ENCODE peak calls at places on chromosomes 11 and 22, in four cellular contexts. O is HCT116, Y is HepG2, A is Panc1. V is an unnamed sample.

GRCh38 chr22:36536717-36537116 is 7.8 kb upstream of the EIF3D start:
- DNase-seq in A (no peak), Y (no peak), O (no peak), V (no peak)

GRCh38 chr11:119195680-119196079 is 10.4 kb downstream of the NHERF4 start:
- DNase-seq in Y (peak), O (peak), A (no peak), V (peak)

GRCh38 chr22:39690901-39691620 is 120.5 kb downstream of the CACNA1I start:
- DNase-seq in O (no peak), A (no peak), Y (no peak), V (peak)

GRCh38 chr11:77617892-77618291 is 19.7 kb downstream of the CLNS1A start:
- DNase-seq in O (no peak), A (no peak), Y (no peak), V (no peak)

GRCh38 chr11:17859552-17859951 is 125.0 kb downstream of the KCNC1 start:
- DNase-seq in O (no peak), A (no peak), Y (no peak), V (no peak)

GRCh38 chr22:26432619-26433311 is 3.7 kb downstream of the ASPHD2 start:
- DNase-seq in O (no peak), Y (no peak), A (no peak), V (no peak)

GRCh38 chr11:66509131-66509561 is 1.3 kb upstream of the BBS1 start:
- DNase-seq in O (no peak), Y (peak), A (no peak), V (no peak)

GRCh38 chr22:24833881-24834495 is 28.0 kb downstream of the SGSM1 start:
- DNase-seq in Y (no peak), A (no peak), O (no peak), V (no peak)

GRCh38 chr11:28606930-28607329 is 498.7 kb downstream of the METTL15 start:
- DNase-seq in Y (no peak), A (no peak), O (no peak), V (no peak)

GRCh38 chr11:128473631-128474030 is 113.7 kb downstream of the ETS1 start:
- DNase-seq in Y (no peak), A (no peak), O (no peak), V (no peak)

GRCh38 chr11:128474036-128474874 is 113.1 kb downstream of the ETS1 start:
- DNase-seq in A (no peak), Y (no peak), O (no peak), V (no peak)

GRCh38 chr11:128471138-128471661 is 116.2 kb downstream of the ETS1 start:
- DNase-seq in A (no peak), O (no peak), Y (no peak), V (no peak)

GRCh38 chr11:128470081-128470480 is 117.3 kb downstream of the ETS1 start:
- DNase-seq in O (no peak), Y (no peak), A (no peak), V (no peak)

GRCh38 chr11:128472128-128473110 is 114.9 kb downstream of the ETS1 start:
- DNase-seq in Y (peak), A (no peak), O (no peak), V (no peak)
- TF ChIP-seq TCF7L2 in Y (no peak), A (no peak), O (no peak), V (no peak)

GRCh38 chr22:29901354-29901753 is 18.4 kb downstream of the MTMR3 start:
- DNase-seq in Y (no peak), A (no peak), O (no peak), V (no peak)
- TF ChIP-seq TCF7L2 in Y (no peak), A (no peak), O (no peak), V (no peak)

GRCh38 chr22:42754658-42755057 is 34.0 kb upstream of the A4GALT start:
- DNase-seq in O (no peak), A (no peak), Y (peak), V (peak)

GRCh38 chr22:42752230-42752746 is 31.6 kb upstream of the A4GALT start:
- DNase-seq in A (no peak), O (no peak), Y (no peak), V (no peak)

GRCh38 chr22:42747701-42748513 is 27.2 kb upstream of the A4GALT start:
- DNase-seq in A (no peak), O (no peak), Y (peak), V (no peak)

GRCh38 chr22:42757475-42757874 is 36.8 kb upstream of the A4GALT start:
- DNase-seq in Y (no peak), A (no peak), O (no peak), V (no peak)

GRCh38 chr22:42752912-42753311 is 32.2 kb upstream of the A4GALT start:
- DNase-seq in A (no peak), Y (no peak), O (no peak), V (no peak)
- TF ChIP-seq TCF7L2 in A (no peak), Y (no peak), O (no peak), V (no peak)

DNA sequence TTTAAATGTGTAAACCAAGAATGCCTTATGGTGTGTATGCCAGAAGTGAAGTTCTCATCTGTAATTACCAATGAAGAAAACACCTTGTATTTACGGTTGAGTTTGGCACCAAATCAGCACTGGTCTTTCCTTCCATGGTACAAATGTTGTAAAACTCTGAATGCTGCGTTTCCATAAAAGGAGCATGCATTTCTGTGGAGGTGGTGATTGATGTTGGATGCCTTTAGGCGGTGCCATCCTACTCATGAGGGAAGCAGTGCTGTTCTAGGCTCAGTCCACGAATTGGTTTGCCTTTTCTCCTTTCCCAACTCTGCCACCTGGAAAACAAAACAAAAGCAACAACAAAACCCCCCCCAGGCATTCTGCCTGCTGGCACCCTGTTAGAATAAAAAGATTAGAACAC is 124.4 kb downstream of the TEAD1 start:
- DNase-seq in O (no peak), Y (no peak), A (no peak), V (no peak)
- TF ChIP-seq TCF7L2 in O (no peak), Y (no peak), A (no peak), V (no peak)

GRCh38 chr11:65206441-65206841 is 24.7 kb downstream of the CAPN1 start:
- DNase-seq in O (no peak), Y (no peak), A (no peak), V (no peak)

GRCh38 chr11:65204143-65204542 is 22.4 kb downstream of the CAPN1 start:
- DNase-seq in O (no peak), A (no peak), Y (no peak), V (no peak)

GRCh38 chr11:65205602-65205967 is 23.9 kb downstream of the CAPN1 start:
- DNase-seq in Y (no peak), A (no peak), O (no peak), V (no peak)

GRCh38 chr11:65206901-65207300 is 25.2 kb downstream of the CAPN1 start:
- DNase-seq in Y (no peak), O (no peak), A (no peak), V (no peak)

DNA sequence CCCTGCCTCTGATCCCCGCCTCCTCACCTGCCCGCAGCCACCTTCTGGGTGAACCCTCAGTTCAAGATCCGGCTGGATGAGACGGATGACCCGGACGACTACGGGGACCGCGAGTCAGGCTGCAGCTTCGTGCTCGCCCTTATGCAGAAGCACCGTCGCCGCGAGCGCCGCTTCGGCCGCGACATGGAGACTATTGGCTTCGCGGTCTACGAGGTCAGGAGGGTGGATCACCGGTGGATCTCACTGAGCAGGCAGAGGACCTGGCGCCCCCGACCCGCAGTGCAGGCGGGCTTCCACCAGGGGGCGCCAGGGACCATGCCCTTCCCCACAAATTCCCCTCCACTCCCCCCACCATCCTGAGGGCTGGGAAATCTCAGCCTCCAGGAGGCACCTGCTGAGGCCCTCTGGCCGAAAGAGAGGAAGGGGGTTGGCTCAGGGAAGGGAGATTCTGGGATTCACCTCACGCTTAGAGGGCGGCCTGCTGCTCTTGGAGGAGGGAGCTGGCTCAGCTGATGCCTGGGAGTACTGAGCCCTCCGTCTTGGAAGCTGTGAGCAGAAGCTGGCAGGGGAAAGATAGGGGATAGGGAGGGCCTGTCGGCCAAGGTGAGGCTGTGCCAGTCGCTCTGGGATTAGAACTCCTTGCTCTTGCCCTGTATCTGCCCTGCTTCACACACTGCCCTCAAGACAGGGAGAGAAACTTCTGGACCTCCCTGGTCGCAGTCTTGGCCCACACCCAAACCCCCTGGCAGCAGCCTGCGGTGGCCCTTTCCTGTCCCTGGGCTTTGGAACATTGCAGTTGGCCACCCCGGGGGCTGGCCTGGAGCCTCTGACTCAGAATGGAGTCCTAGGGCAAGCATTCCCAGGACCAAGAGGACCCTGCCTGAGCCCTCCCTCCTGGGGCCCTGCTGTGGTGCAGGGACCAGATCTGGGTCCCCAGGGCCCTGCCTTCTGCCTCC is 23.2 kb downstream of the CAPN1 start:
- DNase-seq in Y (peak), A (no peak), O (no peak), V (peak)
- TF ChIP-seq TCF7L2 in Y (no peak), A (no peak), O (no peak), V (no peak)

GRCh38 chr22:35477911-35478582 is 62.6 kb upstream of the RASD2 start:
- DNase-seq in O (peak), A (no peak), Y (no peak), V (peak)
- TF ChIP-seq TCF7L2 in O (no peak), A (no peak), Y (no peak), V (no peak)

V was measured in K562.